ENCODE peak calls at places on chromosomes 6 and 20, in seven cellular contexts. G is GM23338, F is GM12865, P is AG10803, I is choroid plexus epithelial cell, E is ovary, O is foreskin fibroblast. S is an unnamed sample.

GRCh38 chr6:137416376-137417109 is 77.7 kb downstream of the OLIG3 start:
- DNase-seq in G (peak; percentile 9), F (no peak), P (peak; percentile 16), I (peak; percentile 70), E (no peak), O (peak; percentile 24), S (no peak)

GRCh38 chr6:157510329-157511188 is 129.6 kb downstream of the ZDHHC14 start:
- DNase-seq in G (peak; percentile 32), F (no peak), P (no peak), I (no peak), E (no peak), O (no peak), S (peak; percentile 34)

GRCh38 chr6:113364781-113365545 is 492.2 kb upstream of the MARCKS start:
- DNase-seq in G (no peak), F (no peak), P (peak; percentile 48), I (peak; percentile 37), E (no peak), O (peak; percentile 66), S (no peak)

GRCh38 chr6:170035896-170036295 is 255.0 kb downstream of the DLL1 start:
- DNase-seq in G (peak; percentile 27), F (no peak), P (no peak), I (no peak), E (no peak), O (no peak), S (no peak)

GRCh38 chr20:25148181-25148981 is 47.1 kb upstream of the ENTPD6 start:
- DNase-seq in G (peak; percentile 68), F (peak; percentile 16), P (peak; percentile 33), I (peak; percentile 61), E (peak; percentile 77), O (peak; percentile 75), S (no peak)

GRCh38 chr6:72709436-72709835 is 87.6 kb downstream of the KCNQ5 start:
- DNase-seq in G (no peak), F (no peak), P (peak; percentile 84), I (no peak), E (no peak), O (peak; percentile 53), S (no peak)

GRCh38 chr20:59268827-59269226 is 31.6 kb upstream of the EDN3 start:
- DNase-seq in G (peak; percentile 25), F (no peak), P (no peak), I (no peak), E (no peak), O (no peak), S (no peak)

GRCh38 chr6:150967910-150968309 is 102.4 kb downstream of the MTHFD1L start:
- DNase-seq in G (no peak), F (no peak), P (no peak), I (peak; percentile 44), E (no peak), O (no peak), S (no peak)

GRCh38 chr6:5645275-5645674 is 361.4 kb downstream of the NRN1 start:
- DNase-seq in G (no peak), F (no peak), P (no peak), I (no peak), E (no peak), O (no peak), S (no peak)

GRCh38 chr20:8401491-8401890 is 269.4 kb downstream of the PLCB1 start:
- DNase-seq in G (no peak), F (no peak), P (peak; percentile 39), I (peak; percentile 69), E (no peak), O (peak; percentile 69), S (no peak)

GRCh38 chr6:117280922-117281321 is 15.6 kb downstream of the VGLL2 start:
- DNase-seq in G (peak; percentile 54), F (no peak), P (no peak), I (no peak), E (no peak), O (no peak), S (no peak)
- TF ChIP-seq CTCF in G (peak; percentile 66), F (peak; percentile 10), P (no peak), I (peak; percentile 35), E (no peak), O (no peak), S (no peak)

GRCh38 chr20:34956041-34956458 is 382 bp downstream of the MYH7B start:
- DNase-seq in G (no peak), F (no peak), P (no peak), I (no peak), E (no peak), O (no peak), S (no peak)
- TF ChIP-seq CTCF in G (no peak), F (no peak), P (no peak), I (no peak), E (no peak), O (no peak), S (no peak)

GRCh38 chr20:40728470-40728869 is 39.4 kb upstream of the MAFB start:
- DNase-seq in G (no peak), F (no peak), P (no peak), I (no peak), E (no peak), O (peak; percentile 11), S (no peak)
- TF ChIP-seq CTCF in G (no peak), F (peak; percentile 14), P (no peak), I (peak; percentile 29), E (no peak), O (peak; percentile 28), S (peak; percentile 21)

GRCh38 chr20:47689726-47690125 is 95.6 kb downstream of the SULF2 start:
- DNase-seq in G (no peak), F (no peak), P (no peak), I (no peak), E (no peak), O (no peak), S (no peak)

GRCh38 chr20:47687095-47687987 is 97.9 kb downstream of the SULF2 start:
- DNase-seq in G (no peak), F (no peak), P (no peak), I (no peak), E (no peak), O (no peak), S (no peak)

GRCh38 chr20:47688385-47689381 is 96.6 kb downstream of the SULF2 start:
- DNase-seq in G (peak; percentile 77), F (no peak), P (no peak), I (peak; percentile 58), E (no peak), O (no peak), S (no peak)

GRCh38 chr20:47684306-47685080 is 100.8 kb downstream of the SULF2 start:
- DNase-seq in G (no peak), F (no peak), P (no peak), I (no peak), E (no peak), O (no peak), S (no peak)

DNA sequence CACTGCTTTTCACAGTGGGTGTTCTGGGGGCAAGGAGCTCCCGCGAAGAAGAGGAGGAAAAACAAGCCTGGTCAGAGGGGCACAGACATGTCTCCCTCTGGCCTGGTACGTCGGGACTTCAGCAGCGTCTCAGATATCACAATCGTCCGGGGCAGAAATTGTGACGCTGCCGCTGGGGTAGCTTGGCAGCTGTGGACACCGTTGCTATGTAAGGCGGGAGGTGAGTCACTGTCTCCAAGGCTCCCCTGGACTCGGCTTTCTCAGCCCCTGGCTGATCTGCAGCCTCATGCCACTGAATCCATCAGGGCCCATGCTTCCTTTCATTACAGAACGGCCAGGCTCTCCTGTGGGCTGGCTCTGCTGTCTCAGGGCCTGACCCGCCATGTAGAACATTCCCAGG is 98.7 kb downstream of the SULF2 start:
- DNase-seq in G (no peak), F (no peak), P (peak; percentile 5), I (peak; percentile 90), E (no peak), O (no peak), S (no peak)
- TF ChIP-seq CTCF in G (no peak), F (no peak), P (no peak), I (no peak), E (no peak), O (no peak), S (no peak)

GRCh38 chr20:2914160-2914559 is 40.9 kb downstream of the PTPRA start:
- DNase-seq in G (no peak), F (peak; percentile 11), P (no peak), I (peak; percentile 60), E (no peak), O (peak; percentile 6), S (no peak)
- TF ChIP-seq CTCF in G (peak; percentile 62), F (peak; percentile 1), P (no peak), I (peak; percentile 48), E (no peak), O (no peak), S (peak; percentile 50)

GRCh38 chr6:83952830-83953229 is 80.7 kb upstream of the MRAP2 start:
- DNase-seq in G (peak; percentile 41), F (peak; percentile 23), P (no peak), I (peak; percentile 30), E (no peak), O (peak; percentile 9), S (no peak)

GRCh38 chr6:83948851-83949250 is 84.7 kb upstream of the MRAP2 start:
- DNase-seq in G (no peak), F (no peak), P (no peak), I (no peak), E (no peak), O (peak; percentile 4), S (no peak)

GRCh38 chr6:83958250-83958685 is 75.3 kb upstream of the MRAP2 start:
- DNase-seq in G (no peak), F (no peak), P (peak; percentile 12), I (peak; percentile 47), E (no peak), O (peak; percentile 15), S (no peak)

DNA sequence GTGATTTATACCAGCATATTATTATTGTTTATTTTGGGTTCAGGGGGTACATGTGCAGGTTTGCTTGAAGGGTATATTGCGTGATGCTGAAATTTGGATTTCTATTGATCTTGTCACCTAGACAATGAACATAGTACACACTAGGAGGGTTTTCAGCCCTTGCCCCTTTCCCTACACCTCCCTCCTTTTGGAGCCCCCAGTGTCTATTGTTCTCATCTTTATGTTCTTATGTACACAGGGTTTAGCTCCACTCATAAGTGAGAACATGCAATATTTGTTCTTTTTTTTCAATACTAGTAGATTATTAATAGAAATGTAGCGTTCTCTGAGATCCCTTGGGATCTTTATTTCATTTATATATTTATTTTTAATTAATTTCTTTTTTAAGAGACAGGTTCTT is 79.2 kb upstream of the MRAP2 start:
- DNase-seq in G (no peak), F (no peak), P (no peak), I (no peak), E (no peak), O (no peak), S (no peak)
- TF ChIP-seq CTCF in G (no peak), F (no peak), P (no peak), I (no peak), E (no peak), O (no peak), S (no peak)

DNA sequence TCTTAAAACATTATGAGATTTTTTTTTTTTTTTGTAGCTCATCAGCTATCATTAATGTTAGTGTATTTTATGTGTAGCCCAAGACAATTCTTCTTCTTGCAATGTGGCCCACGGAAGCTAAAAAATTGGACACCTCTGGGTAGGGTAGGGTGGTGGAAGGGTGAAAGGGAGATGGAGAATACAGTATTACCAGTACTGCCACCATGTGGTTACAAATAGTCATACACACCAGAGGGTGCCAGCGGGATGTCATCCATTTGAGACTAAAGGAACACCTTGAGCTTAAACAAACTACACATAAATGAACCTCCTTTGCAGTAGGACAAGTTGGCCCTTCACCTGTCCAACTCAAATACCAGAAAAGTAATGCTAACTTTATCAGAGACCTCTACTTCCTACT is 601.9 kb downstream of the HTR1B start:
- DNase-seq in G (peak; percentile 78), F (peak; percentile 37), P (no peak), I (peak; percentile 28), E (no peak), O (no peak), S (no peak)
- TF ChIP-seq CTCF in G (peak; percentile 80), F (peak; percentile 51), P (peak; percentile 23), I (peak; percentile 50), E (no peak), O (no peak), S (peak; percentile 50)

S was measured in GM13977.